ENCODE peak calls at places on chromosomes 5 and 9, in five cellular contexts. T is H1, I is endothelial cell of umbilical vein, N is tibial nerve, W is ovary. J is an unnamed sample.

GRCh38 chr5:57891443-57891842 is 408.8 kb upstream of the ACTBL2 start:
- DNase-seq in T (no peak), I (no peak), N (no peak), W (no peak), J (no peak)

GRCh38 chr9:90029996-90030395 is 425.2 kb downstream of the GADD45G start:
- DNase-seq in T (no peak), I (no peak), N (no peak), W (no peak), J (peak)

GRCh38 chr5:179120951-179121666 is 60.9 kb downstream of the ZNF354C start:
- DNase-seq in T (no peak), I (no peak), N (no peak), W (no peak), J (no peak)

GRCh38 chr9:14210428-14210827 is 103.5 kb downstream of the NFIB start:
- DNase-seq in T (no peak), I (no peak), N (no peak), W (no peak), J (no peak)

GRCh38 chr9:116566677-116567488 is 120.2 kb upstream of the TRIM32 start:
- DNase-seq in T (no peak), I (no peak), N (no peak), W (no peak), J (no peak)

GRCh38 chr5:143220748-143221211 is 182.7 kb downstream of the NR3C1 start:
- DNase-seq in T (no peak), I (peak), N (no peak), W (no peak), J (no peak)

GRCh38 chr5:72597456-72597948 is 90.3 kb upstream of the ZNF366 start:
- DNase-seq in T (no peak), I (peak), N (no peak), W (no peak), J (peak)

GRCh38 chr5:74510476-74510875 is 130.1 kb downstream of the ENC1 start:
- DNase-seq in T (no peak), I (no peak), N (no peak), W (no peak), J (no peak)

GRCh38 chr5:162068412-162068811 is 839 bp downstream of the GABRG2 start:
- DNase-seq in T (peak), I (no peak), N (no peak), W (no peak), J (peak)

GRCh38 chr9:14768561-14769234 is 46.2 kb upstream of the CER1 start:
- DNase-seq in T (no peak), I (peak), N (peak), W (no peak), J (peak)

GRCh38 chr5:10424124-10424731 is 17.5 kb upstream of the ROPN1L start:
- DNase-seq in T (no peak), I (peak), N (no peak), W (no peak), J (peak)

GRCh38 chr9:135087489-135087791 is at the start of gene OLFM1:
- DNase-seq in T (peak), I (peak), N (peak), W (peak), J (peak)

GRCh38 chr9:133505901-133506652 is 18.7 kb downstream of the MYMK start:
- DNase-seq in T (no peak), I (no peak), N (peak), W (peak), J (no peak)

GRCh38 chr5:171953860-171954701 is 52.4 kb downstream of the FBXW11 start:
- DNase-seq in T (no peak), I (peak), N (no peak), W (no peak), J (peak)

GRCh38 chr9:91341749-91342148 is 20.0 kb downstream of the AUH start:
- DNase-seq in T (no peak), I (no peak), N (no peak), W (no peak), J (no peak)

GRCh38 chr5:172798422-172799215 is 27.6 kb upstream of the DUSP1 start:
- DNase-seq in T (no peak), I (peak), N (peak), W (peak), J (peak)

GRCh38 chr5:138636401-138636944 is 61.3 kb upstream of the HSPA9 start:
- DNase-seq in T (no peak), I (no peak), N (no peak), W (no peak), J (no peak)

GRCh38 chr9:125971050-125971449 is 223.9 kb downstream of the PBX3 start:
- DNase-seq in T (no peak), I (no peak), N (no peak), W (no peak), J (no peak)

GRCh38 chr5:136810198-136810823 is 445.0 kb upstream of the TRPC7 start:
- DNase-seq in T (no peak), I (no peak), N (no peak), W (no peak), J (peak)

GRCh38 chr5:115857621-115858349 is 16.1 kb downstream of the AP3S1 start:
- DNase-seq in T (no peak), I (peak), N (no peak), W (no peak), J (peak)

GRCh38 chr5:52771343-52772039 is 16.2 kb upstream of the ITGA1 start:
- DNase-seq in T (no peak), I (no peak), N (no peak), W (no peak), J (no peak)

GRCh38 chr5:128228506-128228905 is 144.9 kb downstream of the SLC12A2 start:
- DNase-seq in T (no peak), I (no peak), N (peak), W (no peak), J (no peak)

GRCh38 chr5:76642390-76643040 is 19.3 kb upstream of the F2RL2 start:
- DNase-seq in T (no peak), I (peak), N (no peak), W (no peak), J (no peak)

GRCh38 chr9:12718482-12719026 is 25.4 kb downstream of the TYRP1 start:
- DNase-seq in T (peak), I (peak), N (no peak), W (no peak), J (no peak)

GRCh38 chr9:98168952-98169488 is 23.4 kb downstream of the CORO2A start:
- DNase-seq in T (no peak), I (no peak), N (no peak), W (no peak), J (peak)

GRCh38 chr5:154543380-154543779 is 65.4 kb upstream of the HAND1 start:
- DNase-seq in T (no peak), I (no peak), N (peak), W (no peak), J (no peak)

GRCh38 chr5:40334242-40334635 is 345.5 kb upstream of the PTGER4 start:
- DNase-seq in T (no peak), I (no peak), N (no peak), W (no peak), J (no peak)

GRCh38 chr9:92295827-92296258 is 2.3 kb upstream of the IARS1 start:
- DNase-seq in T (no peak), I (no peak), N (no peak), W (no peak), J (peak)

GRCh38 chr5:175385691-175386360 is 58.2 kb downstream of the DRD1 start:
- DNase-seq in T (no peak), I (no peak), N (no peak), W (no peak), J (no peak)

GRCh38 chr9:95229230-95229933 is 88.1 kb downstream of the FANCC start:
- DNase-seq in T (no peak), I (no peak), N (no peak), W (no peak), J (no peak)

GRCh38 chr5:147691134-147691533 is 91.4 kb downstream of the JAKMIP2 start:
- DNase-seq in T (no peak), I (no peak), N (no peak), W (peak), J (no peak)

GRCh38 chr5:147690595-147690994 is 91.9 kb downstream of the JAKMIP2 start:
- DNase-seq in T (no peak), I (no peak), N (no peak), W (no peak), J (peak)

GRCh38 chr5:147686421-147686820 is 96.1 kb downstream of the JAKMIP2 start:
- DNase-seq in T (no peak), I (no peak), N (no peak), W (no peak), J (no peak)

GRCh38 chr5:147689436-147689835 is 93.1 kb downstream of the JAKMIP2 start:
- DNase-seq in T (no peak), I (no peak), N (no peak), W (no peak), J (no peak)

GRCh38 chr5:147688965-147689364 is 93.6 kb downstream of the JAKMIP2 start:
- DNase-seq in T (no peak), I (no peak), N (peak), W (peak), J (no peak)
- H3K27ac ChIP-seq in T (no peak), I (no peak), N (no peak), W (no peak), J (no peak)

DNA sequence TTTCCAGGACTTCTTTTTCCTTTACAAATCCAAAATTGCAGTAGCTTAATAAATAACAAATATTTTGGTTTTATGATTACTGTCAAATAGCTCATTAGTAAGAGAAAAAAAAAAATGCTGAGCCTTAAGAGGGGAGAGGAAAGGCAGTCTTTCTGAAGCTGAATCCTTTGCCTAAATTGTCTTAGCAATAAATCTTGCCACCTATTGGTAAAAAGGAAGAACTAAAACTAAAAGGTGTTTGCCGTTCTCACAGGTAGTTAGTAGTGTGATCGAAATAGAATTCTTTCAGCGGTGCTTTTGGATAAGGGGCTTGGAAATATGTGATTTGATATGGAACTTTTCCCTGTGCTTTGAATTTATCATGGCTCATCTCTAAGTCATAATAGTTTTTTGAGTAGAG is 31.2 kb downstream of the PIK3R1 start:
- DNase-seq in T (no peak), I (no peak), N (no peak), W (no peak), J (no peak)
- TF ChIP-seq CTCF in T (peak), I (no peak), N (no peak), W (no peak), J (no peak)

GRCh38 chr9:96508227-96508940 is 58.4 kb downstream of the HABP4 start:
- DNase-seq in T (no peak), I (peak), N (no peak), W (no peak), J (no peak)
- H3K27ac ChIP-seq in T (no peak), I (no peak), N (peak), W (no peak), J (no peak)

GRCh38 chr5:163619273-163619672 is 113.9 kb downstream of the MAT2B start:
- DNase-seq in T (no peak), I (no peak), N (no peak), W (no peak), J (no peak)

GRCh38 chr5:163623524-163623923 is 118.1 kb downstream of the MAT2B start:
- DNase-seq in T (no peak), I (no peak), N (no peak), W (no peak), J (no peak)

GRCh38 chr5:163622796-163623195 is 117.4 kb downstream of the MAT2B start:
- DNase-seq in T (no peak), I (no peak), N (no peak), W (no peak), J (no peak)

GRCh38 chr5:163624466-163624865 is 119.0 kb downstream of the MAT2B start:
- DNase-seq in T (no peak), I (no peak), N (no peak), W (no peak), J (no peak)

DNA sequence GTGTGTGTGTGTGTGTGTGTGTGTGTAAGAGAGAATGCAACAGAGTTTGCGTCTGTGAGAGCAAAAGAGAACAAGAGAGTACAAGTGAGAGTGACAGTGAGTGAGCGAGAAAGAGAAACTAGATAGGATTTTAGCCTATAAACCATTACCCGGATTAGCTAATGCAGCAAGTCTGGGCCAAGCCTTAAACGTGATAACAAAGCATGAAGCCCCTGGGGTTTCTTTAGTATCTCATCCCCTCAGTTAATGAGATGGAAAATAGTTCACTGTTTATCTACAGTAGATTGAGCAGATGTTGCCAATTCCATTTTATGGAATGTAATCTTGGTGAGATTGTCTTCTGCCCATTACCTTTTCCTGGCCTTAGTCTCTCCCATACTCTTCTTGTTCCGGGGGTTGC is 114.5 kb downstream of the MAT2B start:
- DNase-seq in T (no peak), I (no peak), N (no peak), W (no peak), J (no peak)
- TF ChIP-seq CTCF in T (no peak), I (no peak), N (no peak), W (no peak), J (no peak)

DNA sequence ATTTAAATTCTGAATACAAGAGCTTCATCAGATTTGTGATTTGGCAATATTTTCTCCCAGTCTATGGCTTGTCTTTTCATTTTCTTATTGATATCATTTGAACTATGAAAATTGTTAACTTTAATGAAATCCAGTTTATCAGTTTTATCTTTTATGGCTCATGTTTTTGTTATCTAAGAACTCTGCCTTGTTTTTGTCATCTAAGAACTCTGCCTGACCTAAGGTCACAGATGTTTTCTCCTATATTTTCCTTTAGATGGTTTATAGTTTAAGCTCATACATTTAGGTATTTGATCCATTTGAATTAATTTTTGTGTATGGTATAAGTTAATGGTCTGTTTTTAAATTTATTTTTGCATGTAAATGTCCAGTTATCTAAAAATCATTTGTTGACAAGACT is 52.9 kb downstream of the NIPBL start:
- DNase-seq in T (no peak), I (no peak), N (no peak), W (no peak), J (no peak)
- H3K27ac ChIP-seq in T (no peak), I (no peak), N (no peak), W (no peak), J (no peak)

GRCh38 chr9:114504341-114505186 is 709 bp downstream of the WHRN start:
- DNase-seq in T (no peak), I (peak), N (peak), W (peak), J (peak)

GRCh38 chr9:114503522-114504340 is 1.5 kb downstream of the WHRN start:
- DNase-seq in T (no peak), I (no peak), N (peak), W (no peak), J (no peak)

GRCh38 chr9:114505187-114506081 is at the start of gene WHRN:
- DNase-seq in T (peak), I (peak), N (peak), W (peak), J (peak)

GRCh38 chr9:114506082-114506390 is 763 bp upstream of the WHRN start:
- DNase-seq in T (no peak), I (no peak), N (no peak), W (no peak), J (no peak)

GRCh38 chr9:114507726-114508125 is 2.5 kb upstream of the WHRN start:
- DNase-seq in T (no peak), I (peak), N (no peak), W (no peak), J (peak)
- TF ChIP-seq CTCF in T (peak), I (no peak), N (no peak), W (no peak), J (no peak)

GRCh38 chr5:2800035-2800434 is 48.6 kb upstream of the IRX2 start:
- DNase-seq in T (no peak), I (no peak), N (no peak), W (no peak), J (no peak)

GRCh38 chr5:2805080-2805479 is 53.6 kb upstream of the IRX2 start:
- DNase-seq in T (peak), I (no peak), N (no peak), W (no peak), J (no peak)

GRCh38 chr5:2801602-2802525 is 50.4 kb upstream of the IRX2 start:
- DNase-seq in T (no peak), I (no peak), N (no peak), W (no peak), J (no peak)

GRCh38 chr5:2803751-2804150 is 52.3 kb upstream of the IRX2 start:
- DNase-seq in T (no peak), I (no peak), N (no peak), W (no peak), J (no peak)

GRCh38 chr5:2802693-2803365 is 51.4 kb upstream of the IRX2 start:
- DNase-seq in T (no peak), I (no peak), N (no peak), W (no peak), J (no peak)
- H3K27ac ChIP-seq in T (no peak), I (no peak), N (no peak), W (no peak), J (no peak)

GRCh38 chr5:98938459-98938858 is 9.7 kb upstream of the CHD1 start:
- DNase-seq in T (no peak), I (peak), N (no peak), W (no peak), J (peak)
- TF ChIP-seq CTCF in T (no peak), I (no peak), N (no peak), W (no peak), J (no peak)

GRCh38 chr9:129474740-129475404 is 146.0 kb downstream of the C9orf50 start:
- DNase-seq in T (no peak), I (no peak), N (no peak), W (no peak), J (no peak)
- H3K27ac ChIP-seq in T (no peak), I (no peak), N (no peak), W (peak), J (peak)

GRCh38 chr5:38870595-38870994 is 24.8 kb downstream of the OSMR start:
- DNase-seq in T (no peak), I (no peak), N (no peak), W (no peak), J (no peak)
- TF ChIP-seq CTCF in T (peak), I (no peak), N (no peak), W (no peak), J (no peak)